ENCODE peak calls at places on chromosome 10, in nine cellular contexts. B is Panc1, Z is NT2/D1, W is keratinocyte, G is GM23248, F is heart left ventricle, Q is body of pancreas, M is neuronal stem cell, E is tibial artery. D is an unnamed sample. For H3K4me1, the result is how much of the 10 kb centered on the place peaks cover.

GRCh38 chr10:89355373-89355772 is 22.5 kb upstream of the IFIT1B start:
- DNase-seq in B (no peak), Z (no peak), W (no peak), G (peak), F (no peak), Q (no peak), M (no peak), E (no peak), D (no peak)

GRCh38 chr10:15210521-15210920 is 42.0 kb upstream of the NMT2 start:
- DNase-seq in B (no peak), Z (no peak), W (no peak), G (no peak), F (no peak), Q (no peak), M (no peak), E (no peak), D (no peak)

GRCh38 chr10:26446258-26446657 is 8.1 kb downstream of the APBB1IP start:
- DNase-seq in B (no peak), Z (no peak), W (no peak), G (no peak), F (no peak), Q (no peak), M (no peak), E (no peak), D (no peak)

GRCh38 chr10:74231375-74231774 is 80.4 kb downstream of the ADK start:
- DNase-seq in B (no peak), Z (no peak), W (no peak), G (peak), F (no peak), Q (no peak), M (no peak), E (no peak), D (no peak)

GRCh38 chr10:99364125-99364524 is 35.0 kb downstream of the CNNM1 start:
- DNase-seq in B (no peak), Z (no peak), W (no peak), G (peak), F (no peak), Q (no peak), M (no peak), E (no peak), D (no peak)

GRCh38 chr10:6052247-6053221 is 9.6 kb downstream of the IL2RA start:
- DNase-seq in B (no peak), Z (no peak), W (no peak), G (no peak), F (peak), Q (no peak), M (no peak), E (no peak), D (peak)

GRCh38 chr10:15262036-15262713 is 93.7 kb upstream of the NMT2 start:
- DNase-seq in B (no peak), Z (no peak), W (no peak), G (peak), F (no peak), Q (peak), M (no peak), E (no peak), D (peak)

GRCh38 chr10:122112625-122113160 is 123.7 kb downstream of the TACC2 start:
- DNase-seq in B (peak), Z (peak), W (peak), G (peak), F (peak), Q (peak), M (peak), E (peak), D (peak)

GRCh38 chr10:97433430-97434001 is 7.5 kb downstream of the PGAM1 start:
- DNase-seq in B (no peak), Z (no peak), W (no peak), G (no peak), F (no peak), Q (no peak), M (no peak), E (no peak), D (no peak)

GRCh38 chr10:51524041-51524440 is 175.4 kb downstream of the CSTF2T start:
- DNase-seq in B (no peak), Z (no peak), W (no peak), G (peak), F (no peak), Q (no peak), M (no peak), E (no peak), D (no peak)

GRCh38 chr10:86100581-86101061 is 266.0 kb downstream of the GRID1 start:
- DNase-seq in B (no peak), Z (no peak), W (peak), G (peak), F (no peak), Q (no peak), M (peak), E (no peak), D (no peak)

GRCh38 chr10:125263551-125263950 is 103.2 kb upstream of the CTBP2 start:
- DNase-seq in B (peak), Z (no peak), W (peak), G (peak), F (no peak), Q (no peak), M (no peak), E (no peak), D (no peak)

GRCh38 chr10:133336131-133337078 is at the start of gene CALY:
- DNase-seq in B (no peak), Z (no peak), W (no peak), G (peak), F (no peak), Q (peak), M (peak), E (no peak), D (peak)

GRCh38 chr10:31536297-31536696 is 217.3 kb downstream of the ZEB1 start:
- DNase-seq in B (no peak), Z (no peak), W (no peak), G (peak), F (peak), Q (no peak), M (no peak), E (no peak), D (no peak)

GRCh38 chr10:133230387-133231195 is 574 bp downstream of the UTF1 start:
- DNase-seq in B (no peak), Z (no peak), W (no peak), G (no peak), F (no peak), Q (peak), M (no peak), E (no peak), D (no peak)

GRCh38 chr10:27660268-27660667 is 85.4 kb downstream of the MKX start:
- DNase-seq in B (no peak), Z (peak), W (no peak), G (no peak), F (no peak), Q (no peak), M (no peak), E (no peak), D (no peak)

GRCh38 chr10:89738551-89739209 is 37.3 kb downstream of the KIF20B start:
- DNase-seq in B (no peak), Z (no peak), W (no peak), G (no peak), F (no peak), Q (no peak), M (no peak), E (no peak), D (no peak)

GRCh38 chr10:132989476-132990415 is 47.4 kb upstream of the CFAP46 start:
- DNase-seq in B (no peak), Z (no peak), W (no peak), G (no peak), F (no peak), Q (no peak), M (no peak), E (no peak), D (no peak)

GRCh38 chr10:124701881-124702656 is 42.1 kb downstream of the FAM53B start:
- DNase-seq in B (no peak), Z (no peak), W (no peak), G (no peak), F (peak), Q (no peak), M (no peak), E (peak), D (no peak)

GRCh38 chr10:74244097-74244685 is 93.2 kb downstream of the ADK start:
- DNase-seq in B (no peak), Z (peak), W (no peak), G (peak), F (no peak), Q (peak), M (peak), E (no peak), D (no peak)

GRCh38 chr10:30466466-30466865 is 32.5 kb downstream of the MAP3K8 start:
- DNase-seq in B (no peak), Z (no peak), W (no peak), G (no peak), F (no peak), Q (no peak), M (no peak), E (no peak), D (no peak)

GRCh38 chr10:44978570-44979280 is at the start of gene DEPP1:
- DNase-seq in B (peak), Z (peak), W (peak), G (peak), F (peak), Q (peak), M (no peak), E (peak), D (peak)

GRCh38 chr10:44981172-44982113 is 2.8 kb upstream of the DEPP1 start:
- DNase-seq in B (peak), Z (no peak), W (no peak), G (peak), F (peak), Q (peak), M (no peak), E (peak), D (peak)

GRCh38 chr10:44982114-44982460 is 3.5 kb upstream of the DEPP1 start:
- DNase-seq in B (no peak), Z (no peak), W (no peak), G (no peak), F (peak), Q (peak), M (no peak), E (peak), D (peak)

GRCh38 chr10:44979281-44980181 is 922 bp upstream of the DEPP1 start:
- DNase-seq in B (no peak), Z (no peak), W (no peak), G (no peak), F (no peak), Q (peak), M (no peak), E (peak), D (no peak)

DNA sequence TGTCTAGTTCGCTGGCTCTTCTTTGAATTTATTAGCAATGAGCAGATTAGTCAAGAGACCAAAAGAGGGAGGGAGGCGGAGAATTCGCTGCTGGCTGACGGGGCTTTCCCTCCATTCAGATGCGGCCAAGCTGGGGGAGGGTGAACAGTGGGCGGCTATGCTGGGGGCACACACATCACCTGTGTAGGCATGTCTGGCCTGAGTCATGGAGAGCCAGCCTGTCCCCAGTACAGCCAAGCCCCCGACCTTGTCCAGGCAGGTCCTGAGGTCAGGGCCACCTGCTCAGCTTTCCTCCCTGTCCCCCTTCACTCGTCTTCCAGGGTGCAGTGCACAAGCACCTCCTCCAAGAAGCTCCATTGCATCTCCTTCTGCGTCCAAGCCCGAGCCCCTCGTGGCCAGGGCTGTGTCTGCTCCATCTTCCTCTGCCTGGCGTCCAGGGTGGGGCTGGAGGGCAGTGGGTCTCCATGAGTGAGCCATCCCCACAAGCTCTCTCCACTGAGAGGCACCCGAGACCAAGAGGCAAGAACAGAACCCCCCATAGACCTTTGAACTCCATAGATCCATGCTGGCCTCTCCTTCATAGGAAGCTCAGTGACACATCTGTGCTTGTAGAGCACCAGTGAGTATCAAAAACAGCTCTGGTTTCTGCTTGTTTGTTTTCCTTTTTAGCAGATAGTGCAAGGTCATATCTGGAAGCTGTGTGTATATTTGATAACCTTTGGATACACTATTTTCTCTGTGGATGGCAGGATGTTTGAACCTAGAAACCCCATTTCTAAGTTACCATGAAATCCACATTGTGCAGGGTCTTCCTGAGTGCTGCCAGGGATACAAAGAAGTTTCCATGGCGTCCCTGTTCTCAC is 1.9 kb upstream of the DEPP1 start:
- DNase-seq in B (no peak), Z (no peak), W (no peak), G (peak), F (no peak), Q (no peak), M (no peak), E (peak), D (no peak)
- H3K4me1 ChIP-seq in B (half or more), Z (under half), W (under half), G (under half), F (half or more), Q (half or more), M (under half), E (under half), D (under half)

GRCh38 chr10:101217450-101218281 is 11.6 kb downstream of the LBX1 start:
- DNase-seq in B (no peak), Z (no peak), W (no peak), G (peak), F (peak), Q (peak), M (peak), E (no peak), D (no peak)

GRCh38 chr10:101218423-101219136 is 10.7 kb downstream of the LBX1 start:
- DNase-seq in B (no peak), Z (no peak), W (no peak), G (no peak), F (no peak), Q (no peak), M (no peak), E (no peak), D (no peak)

GRCh38 chr10:101216207-101216607 is 13.1 kb downstream of the LBX1 start:
- DNase-seq in B (no peak), Z (no peak), W (no peak), G (no peak), F (no peak), Q (no peak), M (no peak), E (no peak), D (no peak)

GRCh38 chr10:101215397-101216206 is 13.7 kb downstream of the LBX1 start:
- DNase-seq in B (no peak), Z (no peak), W (no peak), G (no peak), F (no peak), Q (no peak), M (no peak), E (no peak), D (no peak)

DNA sequence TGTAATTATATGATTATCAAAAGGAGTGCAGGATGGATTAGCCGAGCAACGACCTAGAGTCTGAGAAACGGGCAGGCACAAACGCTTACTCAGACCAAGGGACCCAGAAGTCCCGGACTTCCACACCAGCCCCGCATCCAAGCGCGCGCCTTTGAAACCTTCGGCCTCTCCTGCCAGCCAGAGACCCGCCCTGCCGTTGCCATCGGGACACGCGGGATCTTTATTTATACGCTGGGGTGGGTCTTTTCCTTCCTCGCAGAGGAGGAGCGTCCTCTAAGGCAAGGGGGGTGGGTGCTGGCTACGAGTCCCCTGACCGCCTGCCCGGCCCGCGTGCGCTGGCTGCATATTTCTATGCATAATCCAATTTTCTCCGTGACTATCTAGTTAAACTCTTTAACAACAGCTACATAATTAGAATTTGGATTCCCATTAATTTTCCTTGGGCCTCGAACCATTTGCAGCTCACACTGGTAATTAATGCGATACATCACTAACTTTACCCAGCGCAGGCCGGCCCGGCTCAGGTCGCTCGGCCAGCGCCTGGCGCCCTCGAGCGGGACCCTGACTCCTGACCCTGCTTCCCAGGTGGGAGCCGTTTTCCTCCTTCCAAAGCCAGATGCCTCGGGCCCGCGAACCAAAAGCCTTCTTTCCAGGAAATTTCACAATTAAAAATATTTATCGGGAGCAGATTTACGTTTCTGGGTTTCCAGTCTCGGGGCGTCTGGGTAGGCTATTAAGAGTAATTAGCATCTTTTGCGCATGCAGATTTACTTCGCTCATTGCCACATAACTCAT is 12.4 kb downstream of the LBX1 start:
- DNase-seq in B (no peak), Z (no peak), W (no peak), G (no peak), F (no peak), Q (no peak), M (no peak), E (no peak), D (no peak)
- H3K4me3 ChIP-seq in B (no peak), Z (peak), W (no peak), G (peak), F (no peak), Q (no peak), M (no peak), E (no peak), D (no peak)

GRCh38 chr10:101969496-101969895 is 86.5 kb downstream of the ARMH3 start:
- DNase-seq in B (no peak), Z (no peak), W (no peak), G (no peak), F (no peak), Q (no peak), M (no peak), E (no peak), D (no peak)
- H3K4me1 ChIP-seq in B (under half), Z (under half), W (under half), G (under half), F (under half), Q (under half), M (under half), E (under half), D (under half)

DNA sequence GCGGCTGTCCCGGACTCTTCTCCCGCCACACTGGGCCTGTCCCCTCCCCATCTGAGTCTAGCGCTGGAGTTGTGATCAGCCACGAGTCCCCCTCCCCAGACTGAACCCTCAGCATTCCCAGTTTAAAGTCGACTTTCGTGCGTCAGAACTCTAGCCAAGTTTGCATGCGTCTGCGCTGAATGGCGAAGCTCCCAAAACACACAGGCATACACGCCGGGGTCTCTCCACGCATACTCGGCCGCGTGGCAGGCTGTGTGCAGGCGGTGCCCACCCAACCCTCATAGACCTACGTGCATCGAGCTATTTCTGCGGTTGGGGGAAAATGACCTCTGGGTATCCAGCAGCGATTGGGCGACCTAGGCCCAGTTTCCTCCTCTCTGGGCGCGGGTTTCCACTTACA is 2.3 kb upstream of the HMX3 start:
- DNase-seq in B (no peak), Z (no peak), W (no peak), G (no peak), F (no peak), Q (no peak), M (no peak), E (no peak), D (no peak)
- H3K4me3 ChIP-seq in B (peak), Z (peak), W (no peak), G (peak), F (peak), Q (no peak), M (no peak), E (no peak), D (no peak)

GRCh38 chr10:32942081-32942480 is 15.9 kb downstream of the ITGB1 start:
- DNase-seq in B (no peak), Z (no peak), W (no peak), G (no peak), F (no peak), Q (no peak), M (no peak), E (no peak), D (no peak)

GRCh38 chr10:32938554-32939061 is 19.4 kb downstream of the ITGB1 start:
- DNase-seq in B (no peak), Z (no peak), W (no peak), G (peak), F (peak), Q (peak), M (no peak), E (no peak), D (peak)

GRCh38 chr10:32941357-32941756 is 16.7 kb downstream of the ITGB1 start:
- DNase-seq in B (no peak), Z (no peak), W (no peak), G (no peak), F (no peak), Q (no peak), M (no peak), E (no peak), D (no peak)

GRCh38 chr10:32939296-32940111 is 18.5 kb downstream of the ITGB1 start:
- DNase-seq in B (no peak), Z (no peak), W (no peak), G (no peak), F (no peak), Q (no peak), M (no peak), E (no peak), D (no peak)

DNA sequence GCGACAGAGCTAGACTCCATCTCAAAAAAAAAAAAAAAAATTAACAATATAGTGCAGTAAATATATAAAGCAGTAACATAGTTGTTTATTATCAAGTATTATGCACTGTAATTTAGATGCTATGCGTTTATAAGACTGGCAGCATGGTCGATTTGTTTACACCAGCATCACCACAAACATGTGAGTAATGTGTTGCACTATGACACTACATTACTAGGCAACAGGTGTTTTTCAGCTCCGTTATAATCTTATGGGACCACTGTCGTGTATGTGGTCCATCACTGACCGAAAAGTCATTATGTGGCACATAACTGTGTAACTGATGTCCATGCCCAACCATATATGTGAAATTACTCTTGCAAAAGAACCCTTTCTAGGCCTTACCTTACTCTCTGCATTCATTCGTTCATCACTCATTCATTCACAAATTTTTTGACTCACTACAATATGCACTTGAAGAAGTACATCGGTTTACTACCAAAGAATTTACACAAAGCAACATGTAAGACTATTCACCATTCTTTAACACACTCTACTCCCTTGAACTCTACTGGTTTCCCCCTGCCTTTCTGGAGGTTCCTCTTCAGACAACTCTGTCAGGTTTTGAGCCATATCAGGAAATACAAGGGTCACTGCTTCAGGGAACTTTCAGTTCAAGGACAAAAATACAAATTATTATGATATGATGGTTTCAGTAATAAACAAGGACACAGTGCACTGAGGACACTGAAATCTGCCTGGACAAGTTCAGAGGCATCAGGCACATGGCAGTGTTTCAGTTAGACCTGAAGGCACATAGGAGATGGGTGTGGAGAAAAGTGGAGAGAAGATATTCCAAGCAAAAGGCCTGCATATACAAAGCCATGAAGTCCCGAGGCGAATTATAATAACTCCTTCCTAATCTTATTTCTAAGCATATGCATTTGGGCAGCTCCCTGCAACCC is 17.4 kb downstream of the ITGB1 start:
- DNase-seq in B (no peak), Z (no peak), W (no peak), G (no peak), F (no peak), Q (no peak), M (no peak), E (no peak), D (no peak)
- H3K4me1 ChIP-seq in B (half or more), Z (under half), W (half or more), G (half or more), F (under half), Q (half or more), M (under half), E (under half), D (half or more)

D was measured in mucosa of descending colon.